ENCODE peak calls at places on chromosomes 16 and 17, in four cellular contexts. One of them, this sample, is unnamed.

GRCh38 chr17:50841949-50842354 is 6.6 kb downstream of the WFIKKN2 start:
- DNase-seq in stomach: peak; percentile 75
- DNase-seq in IMR-90: peak; percentile 58
- DNase-seq in suprapubic skin: no peak
- DNase-seq in this sample: peak; percentile 41

GRCh38 chr17:7258731-7259554 is 3.3 kb downstream of the CLDN7 start:
- DNase-seq in stomach: no peak
- DNase-seq in IMR-90: peak; percentile 27
- DNase-seq in suprapubic skin: no peak
- DNase-seq in this sample: no peak

GRCh38 chr16:50021509-50021908 is 3.5 kb upstream of the CNEP1R1 start:
- DNase-seq in stomach: no peak
- DNase-seq in IMR-90: no peak
- DNase-seq in suprapubic skin: no peak
- DNase-seq in this sample: no peak

GRCh38 chr16:4140652-4141051 is 24.4 kb upstream of the ADCY9 start:
- DNase-seq in stomach: no peak
- DNase-seq in IMR-90: peak; percentile 63
- DNase-seq in suprapubic skin: no peak
- DNase-seq in this sample: peak; percentile 11

GRCh38 chr16:15771694-15772093 is 85.1 kb downstream of the MYH11 start:
- DNase-seq in stomach: no peak
- DNase-seq in IMR-90: no peak
- DNase-seq in suprapubic skin: no peak
- DNase-seq in this sample: no peak

GRCh38 chr16:47880653-47881052 is 275.1 kb downstream of the ABCC12 start:
- DNase-seq in stomach: no peak
- DNase-seq in IMR-90: no peak
- DNase-seq in suprapubic skin: no peak
- DNase-seq in this sample: no peak

GRCh38 chr16:68486671-68487495 is 38.6 kb upstream of the SMPD3 start:
- DNase-seq in stomach: no peak
- DNase-seq in IMR-90: no peak
- DNase-seq in suprapubic skin: no peak
- DNase-seq in this sample: no peak

GRCh38 chr17:49247949-49248348 is 17.4 kb upstream of the PHOSPHO1 start:
- DNase-seq in stomach: no peak
- DNase-seq in IMR-90: no peak
- DNase-seq in suprapubic skin: no peak
- DNase-seq in this sample: peak; percentile 74

GRCh38 chr16:81779540-81780320 is 639 bp downstream of the PLCG2 start:
- DNase-seq in stomach: peak; percentile 44
- DNase-seq in IMR-90: no peak
- DNase-seq in suprapubic skin: no peak
- DNase-seq in this sample: peak; percentile 21

GRCh38 chr16:69799601-69800000 is 37.5 kb downstream of the WWP2 start:
- DNase-seq in stomach: no peak
- DNase-seq in IMR-90: peak; percentile 75
- DNase-seq in suprapubic skin: no peak
- DNase-seq in this sample: no peak

GRCh38 chr17:38750312-38751121 is 2.0 kb upstream of the PSMB3 start:
- DNase-seq in stomach: no peak
- DNase-seq in IMR-90: peak; percentile 22
- DNase-seq in suprapubic skin: no peak
- DNase-seq in this sample: peak; percentile 46

GRCh38 chr16:20385844-20386832 is 18.4 kb downstream of the PDILT start:
- DNase-seq in stomach: peak; percentile 89
- DNase-seq in IMR-90: peak; percentile 36
- DNase-seq in suprapubic skin: no peak
- DNase-seq in this sample: peak; percentile 70

GRCh38 chr17:75625813-75626486 is 7.3 kb upstream of the SMIM5 start:
- DNase-seq in stomach: no peak
- DNase-seq in IMR-90: peak; percentile 4
- DNase-seq in suprapubic skin: no peak
- DNase-seq in this sample: peak; percentile 41

GRCh38 chr16:84593825-84594724 is 23.8 kb downstream of the COTL1 start:
- DNase-seq in stomach: peak; percentile 78
- DNase-seq in IMR-90: no peak
- DNase-seq in suprapubic skin: no peak
- DNase-seq in this sample: peak; percentile 31

GRCh38 chr16:50509521-50510341 is 38.5 kb upstream of the NKD1 start:
- DNase-seq in stomach: peak; percentile 31
- DNase-seq in IMR-90: peak; percentile 6
- DNase-seq in suprapubic skin: no peak
- DNase-seq in this sample: peak; percentile 67

DNA sequence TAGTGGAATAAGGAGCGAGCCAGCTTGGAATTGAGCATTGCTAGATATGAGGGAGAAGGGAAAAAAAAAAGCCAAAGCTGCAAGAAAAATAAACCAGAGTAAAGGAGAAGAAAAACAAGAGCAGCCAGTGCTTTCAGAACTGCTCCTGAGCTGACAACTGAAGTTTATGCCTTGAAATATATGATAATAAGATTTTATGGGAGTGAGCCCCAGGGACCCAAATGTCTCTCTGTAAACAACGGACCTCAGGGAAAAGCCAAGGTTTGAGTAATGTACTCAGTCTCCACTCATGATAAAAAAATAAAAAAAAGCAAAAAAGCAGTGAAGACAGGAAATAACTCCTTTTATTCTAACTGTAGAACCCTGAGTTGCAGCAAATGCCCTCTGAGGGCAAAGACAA is 132.6 kb downstream of the SNX11 start:
- DNase-seq in stomach: no peak
- DNase-seq in IMR-90: no peak
- DNase-seq in suprapubic skin: no peak
- DNase-seq in this sample: no peak
- TF ChIP-seq POLR2A in stomach: no peak
- TF ChIP-seq POLR2A in IMR-90: no peak
- TF ChIP-seq POLR2A in suprapubic skin: no peak
- TF ChIP-seq POLR2A in this sample: no peak

DNA sequence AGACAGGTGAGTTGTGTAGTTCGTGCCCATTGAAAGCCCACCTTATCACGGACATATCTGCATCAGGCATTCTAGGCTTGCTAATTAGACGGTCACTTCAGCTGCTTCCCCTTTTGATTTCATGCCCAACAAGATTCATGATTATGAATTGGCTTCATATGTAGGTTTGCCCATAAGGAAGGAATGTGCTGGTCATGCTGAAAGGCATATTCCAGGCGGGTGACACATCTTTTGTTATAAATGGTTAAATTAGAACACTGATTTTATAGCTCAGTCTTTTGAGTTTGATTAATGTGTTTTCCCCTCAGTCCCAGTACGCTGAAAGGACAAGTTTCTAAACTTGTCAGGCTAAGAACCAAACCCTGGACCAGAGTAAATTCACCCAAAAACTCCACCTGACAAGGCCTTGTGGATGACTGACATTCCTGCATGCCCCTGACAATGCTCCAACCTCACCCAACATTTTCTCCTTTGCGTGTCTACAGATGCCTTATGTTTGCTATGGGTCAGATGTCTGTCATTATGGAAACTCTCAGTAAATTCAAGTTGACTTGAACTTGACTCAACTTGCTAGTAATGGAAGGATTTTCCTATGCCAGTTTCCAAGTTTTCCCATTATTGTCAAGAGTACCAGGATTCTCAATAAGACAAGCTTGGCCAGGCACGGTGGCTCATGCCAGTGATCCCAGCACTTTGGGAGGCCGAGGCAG is 421.9 kb downstream of the PMP22 start:
- DNase-seq in stomach: no peak
- DNase-seq in IMR-90: no peak
- DNase-seq in suprapubic skin: no peak
- DNase-seq in this sample: no peak
- TF ChIP-seq POLR2A in stomach: no peak
- TF ChIP-seq POLR2A in IMR-90: no peak
- TF ChIP-seq POLR2A in suprapubic skin: no peak
- TF ChIP-seq POLR2A in this sample: no peak

GRCh38 chr17:60391419-60392041 is 403 bp downstream of the USP32 start:
- DNase-seq in stomach: no peak
- DNase-seq in IMR-90: no peak
- DNase-seq in suprapubic skin: peak; percentile 89
- DNase-seq in this sample: no peak

GRCh38 chr17:60393840-60394529 is 2.1 kb upstream of the USP32 start:
- DNase-seq in stomach: no peak
- DNase-seq in IMR-90: no peak
- DNase-seq in suprapubic skin: no peak
- DNase-seq in this sample: no peak

GRCh38 chr17:60390881-60391418 is 983 bp downstream of the USP32 start:
- DNase-seq in stomach: peak; percentile 30
- DNase-seq in IMR-90: peak; percentile 33
- DNase-seq in suprapubic skin: no peak
- DNase-seq in this sample: peak; percentile 85

GRCh38 chr17:60392845-60393702 is 1.1 kb upstream of the USP32 start:
- DNase-seq in stomach: peak; percentile 63
- DNase-seq in IMR-90: peak; percentile 60
- DNase-seq in suprapubic skin: no peak
- DNase-seq in this sample: peak; percentile 71

GRCh38 chr17:60392042-60392844 is at the start of gene USP32:
- DNase-seq in stomach: peak; percentile 98
- DNase-seq in IMR-90: peak; percentile 97
- DNase-seq in suprapubic skin: peak; percentile 99
- DNase-seq in this sample: peak; percentile 99
- TF ChIP-seq POLR2A in stomach: no peak
- TF ChIP-seq POLR2A in IMR-90: peak; percentile 87
- TF ChIP-seq POLR2A in suprapubic skin: no peak
- TF ChIP-seq POLR2A in this sample: peak; percentile 90

DNA sequence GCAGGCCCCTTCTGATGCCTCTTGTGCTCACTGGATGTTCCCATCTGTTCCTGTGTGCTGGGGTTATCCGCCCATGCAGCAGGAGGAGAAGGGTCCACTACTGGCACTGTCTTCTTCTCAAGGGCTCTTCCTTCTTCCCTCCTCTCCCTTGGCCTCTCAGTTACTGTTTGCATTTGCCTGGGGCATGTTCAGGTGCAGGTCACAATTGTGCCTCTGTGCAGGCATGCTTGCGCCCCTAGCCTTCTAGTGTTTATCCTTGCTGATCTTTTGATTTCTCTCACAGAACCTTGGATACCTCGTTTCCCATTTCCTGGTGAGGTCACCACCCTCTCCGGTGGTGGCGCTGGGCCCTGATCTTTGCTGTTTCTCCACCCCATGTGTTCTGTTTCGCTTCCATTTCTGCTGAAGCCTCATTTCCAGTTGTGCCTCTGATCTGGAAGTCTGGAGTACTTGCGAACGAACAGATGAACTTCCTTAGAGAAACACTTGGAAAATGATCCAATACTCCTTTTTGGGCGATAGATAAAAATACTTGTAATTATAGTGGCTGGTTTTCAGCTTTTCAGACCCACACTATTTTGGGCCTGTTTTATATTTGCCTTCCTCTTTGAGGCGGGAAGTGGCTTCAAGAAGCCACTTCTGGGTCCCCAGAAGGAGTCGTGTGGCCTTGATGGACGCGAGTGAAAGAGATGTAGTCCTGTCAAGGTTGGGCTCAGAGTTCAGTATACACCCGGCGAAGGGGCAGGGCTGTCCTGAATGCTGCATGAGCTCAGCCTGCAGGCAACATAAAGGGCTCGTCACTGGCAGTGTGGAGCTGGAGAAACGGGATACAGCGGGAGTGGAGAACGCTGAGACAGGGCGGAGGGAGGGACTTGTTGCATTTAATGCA is 312.9 kb downstream of the SNX29 start:
- DNase-seq in stomach: peak; percentile 34
- DNase-seq in IMR-90: no peak
- DNase-seq in suprapubic skin: no peak
- DNase-seq in this sample: no peak
- TF ChIP-seq POLR2A in stomach: no peak
- TF ChIP-seq POLR2A in IMR-90: no peak
- TF ChIP-seq POLR2A in suprapubic skin: no peak
- TF ChIP-seq POLR2A in this sample: no peak

This sample was measured in erythroblast.